ENCODE peak calls at places on chromosomes 13 and 19, in five cellular contexts. One of them, this sample, is unnamed.

GRCh38 chr19:18741566-18742121 is 49.5 kb downstream of the COMP start:
- DNase-seq in tibial artery: no peak
- DNase-seq in left ventricle myocardium inferior: no peak
- DNase-seq in CD8-positive, alpha-beta T cell: no peak
- DNase-seq in Peyer's patch: peak
- DNase-seq in this sample: no peak

GRCh38 chr19:33660426-33661160 is 38.8 kb downstream of the CHST8 start:
- DNase-seq in left ventricle myocardium inferior: no peak
- DNase-seq in Peyer's patch: no peak
- DNase-seq in CD8-positive, alpha-beta T cell: no peak
- DNase-seq in tibial artery: no peak
- DNase-seq in this sample: no peak

GRCh38 chr19:7859766-7860165 is 14.4 kb downstream of the PRR36 start:
- DNase-seq in Peyer's patch: peak
- DNase-seq in left ventricle myocardium inferior: no peak
- DNase-seq in CD8-positive, alpha-beta T cell: no peak
- DNase-seq in tibial artery: no peak
- DNase-seq in this sample: no peak

GRCh38 chr19:1774999-1775772 is 21.9 kb downstream of the ONECUT3 start:
- DNase-seq in left ventricle myocardium inferior: no peak
- DNase-seq in tibial artery: no peak
- DNase-seq in CD8-positive, alpha-beta T cell: no peak
- DNase-seq in Peyer's patch: no peak
- DNase-seq in this sample: no peak

GRCh38 chr13:59746291-59746962 is 417.3 kb downstream of the DIAPH3 start:
- DNase-seq in Peyer's patch: no peak
- DNase-seq in tibial artery: no peak
- DNase-seq in CD8-positive, alpha-beta T cell: no peak
- DNase-seq in left ventricle myocardium inferior: no peak
- DNase-seq in this sample: no peak

GRCh38 chr13:113781571-113781970 is 22.5 kb downstream of the TMEM255B start:
- DNase-seq in left ventricle myocardium inferior: no peak
- DNase-seq in Peyer's patch: no peak
- DNase-seq in tibial artery: no peak
- DNase-seq in CD8-positive, alpha-beta T cell: no peak
- DNase-seq in this sample: no peak

GRCh38 chr13:49561064-49561410 is 24.3 kb downstream of the RCBTB1 start:
- DNase-seq in Peyer's patch: no peak
- DNase-seq in tibial artery: no peak
- DNase-seq in CD8-positive, alpha-beta T cell: no peak
- DNase-seq in left ventricle myocardium inferior: no peak
- DNase-seq in this sample: no peak

GRCh38 chr19:53581871-53582279 is 43.9 kb downstream of the ZNF331 start:
- DNase-seq in CD8-positive, alpha-beta T cell: no peak
- DNase-seq in Peyer's patch: no peak
- DNase-seq in left ventricle myocardium inferior: no peak
- DNase-seq in tibial artery: no peak
- DNase-seq in this sample: no peak

GRCh38 chr13:73428137-73428536 is 369.3 kb downstream of the KLF5 start:
- DNase-seq in tibial artery: no peak
- DNase-seq in CD8-positive, alpha-beta T cell: no peak
- DNase-seq in Peyer's patch: no peak
- DNase-seq in left ventricle myocardium inferior: no peak
- DNase-seq in this sample: no peak

GRCh38 chr13:31225180-31225579 is 25.4 kb downstream of the B3GLCT start:
- DNase-seq in Peyer's patch: no peak
- DNase-seq in tibial artery: no peak
- DNase-seq in CD8-positive, alpha-beta T cell: no peak
- DNase-seq in left ventricle myocardium inferior: no peak
- DNase-seq in this sample: no peak

GRCh38 chr13:44156294-44156658 is 217.3 kb upstream of the SERP2 start:
- DNase-seq in CD8-positive, alpha-beta T cell: no peak
- DNase-seq in Peyer's patch: no peak
- DNase-seq in left ventricle myocardium inferior: no peak
- DNase-seq in tibial artery: no peak
- DNase-seq in this sample: no peak

GRCh38 chr19:46056536-46056935 is 15.7 kb upstream of the IGFL4 start:
- DNase-seq in tibial artery: no peak
- DNase-seq in Peyer's patch: no peak
- DNase-seq in left ventricle myocardium inferior: no peak
- DNase-seq in CD8-positive, alpha-beta T cell: no peak
- DNase-seq in this sample: no peak

GRCh38 chr13:50676602-50677001 is 166.9 kb downstream of the DLEU7 start:
- DNase-seq in CD8-positive, alpha-beta T cell: no peak
- DNase-seq in left ventricle myocardium inferior: no peak
- DNase-seq in tibial artery: no peak
- DNase-seq in Peyer's patch: no peak
- DNase-seq in this sample: no peak

GRCh38 chr19:15365264-15365663 is 14.3 kb downstream of the AKAP8 start:
- DNase-seq in left ventricle myocardium inferior: no peak
- DNase-seq in CD8-positive, alpha-beta T cell: no peak
- DNase-seq in Peyer's patch: no peak
- DNase-seq in tibial artery: no peak
- DNase-seq in this sample: no peak

GRCh38 chr13:97237388-97237787 is 15.3 kb downstream of the MBNL2 start:
- DNase-seq in CD8-positive, alpha-beta T cell: no peak
- DNase-seq in Peyer's patch: no peak
- DNase-seq in left ventricle myocardium inferior: no peak
- DNase-seq in tibial artery: no peak
- DNase-seq in this sample: no peak

GRCh38 chr19:44644391-44645016 is 794 bp downstream of the PVR start:
- DNase-seq in CD8-positive, alpha-beta T cell: no peak
- DNase-seq in tibial artery: no peak
- DNase-seq in left ventricle myocardium inferior: no peak
- DNase-seq in Peyer's patch: peak
- DNase-seq in this sample: no peak

GRCh38 chr13:41411536-41411935 is 45.8 kb upstream of the RGCC start:
- DNase-seq in Peyer's patch: no peak
- DNase-seq in tibial artery: no peak
- DNase-seq in left ventricle myocardium inferior: no peak
- DNase-seq in CD8-positive, alpha-beta T cell: no peak
- DNase-seq in this sample: no peak

GRCh38 chr19:47331931-47332547 is at the start of gene C5AR2:
- DNase-seq in tibial artery: no peak
- DNase-seq in Peyer's patch: no peak
- DNase-seq in CD8-positive, alpha-beta T cell: no peak
- DNase-seq in left ventricle myocardium inferior: no peak
- DNase-seq in this sample: no peak

GRCh38 chr13:23796546-23796945 is 92.7 kb downstream of the MIPEP start:
- DNase-seq in tibial artery: no peak
- DNase-seq in CD8-positive, alpha-beta T cell: no peak
- DNase-seq in Peyer's patch: no peak
- DNase-seq in left ventricle myocardium inferior: no peak
- DNase-seq in this sample: no peak

GRCh38 chr13:25879466-25879865 is 172.3 kb downstream of the SHISA2 start:
- DNase-seq in tibial artery: no peak
- DNase-seq in left ventricle myocardium inferior: no peak
- DNase-seq in Peyer's patch: no peak
- DNase-seq in CD8-positive, alpha-beta T cell: no peak
- DNase-seq in this sample: no peak

GRCh38 chr13:25881136-25881926 is 170.5 kb downstream of the SHISA2 start:
- DNase-seq in tibial artery: no peak
- DNase-seq in Peyer's patch: no peak
- DNase-seq in CD8-positive, alpha-beta T cell: no peak
- DNase-seq in left ventricle myocardium inferior: no peak
- DNase-seq in this sample: no peak

GRCh38 chr13:25885418-25885817 is 166.4 kb downstream of the SHISA2 start:
- DNase-seq in tibial artery: no peak
- DNase-seq in Peyer's patch: no peak
- DNase-seq in left ventricle myocardium inferior: no peak
- DNase-seq in CD8-positive, alpha-beta T cell: no peak
- DNase-seq in this sample: no peak

GRCh38 chr13:25881946-25882574 is 169.8 kb downstream of the SHISA2 start:
- DNase-seq in CD8-positive, alpha-beta T cell: no peak
- DNase-seq in Peyer's patch: no peak
- DNase-seq in left ventricle myocardium inferior: no peak
- DNase-seq in tibial artery: no peak
- DNase-seq in this sample: no peak

GRCh38 chr13:25882732-25883357 is 169.0 kb downstream of the SHISA2 start:
- DNase-seq in Peyer's patch: no peak
- DNase-seq in CD8-positive, alpha-beta T cell: no peak
- DNase-seq in left ventricle myocardium inferior: no peak
- DNase-seq in tibial artery: no peak
- DNase-seq in this sample: no peak
- H3K27ac ChIP-seq in Peyer's patch: no peak
- H3K27ac ChIP-seq in CD8-positive, alpha-beta T cell: no peak
- H3K27ac ChIP-seq in left ventricle myocardium inferior: no peak
- H3K27ac ChIP-seq in tibial artery: no peak
- H3K27ac ChIP-seq in this sample: no peak

DNA sequence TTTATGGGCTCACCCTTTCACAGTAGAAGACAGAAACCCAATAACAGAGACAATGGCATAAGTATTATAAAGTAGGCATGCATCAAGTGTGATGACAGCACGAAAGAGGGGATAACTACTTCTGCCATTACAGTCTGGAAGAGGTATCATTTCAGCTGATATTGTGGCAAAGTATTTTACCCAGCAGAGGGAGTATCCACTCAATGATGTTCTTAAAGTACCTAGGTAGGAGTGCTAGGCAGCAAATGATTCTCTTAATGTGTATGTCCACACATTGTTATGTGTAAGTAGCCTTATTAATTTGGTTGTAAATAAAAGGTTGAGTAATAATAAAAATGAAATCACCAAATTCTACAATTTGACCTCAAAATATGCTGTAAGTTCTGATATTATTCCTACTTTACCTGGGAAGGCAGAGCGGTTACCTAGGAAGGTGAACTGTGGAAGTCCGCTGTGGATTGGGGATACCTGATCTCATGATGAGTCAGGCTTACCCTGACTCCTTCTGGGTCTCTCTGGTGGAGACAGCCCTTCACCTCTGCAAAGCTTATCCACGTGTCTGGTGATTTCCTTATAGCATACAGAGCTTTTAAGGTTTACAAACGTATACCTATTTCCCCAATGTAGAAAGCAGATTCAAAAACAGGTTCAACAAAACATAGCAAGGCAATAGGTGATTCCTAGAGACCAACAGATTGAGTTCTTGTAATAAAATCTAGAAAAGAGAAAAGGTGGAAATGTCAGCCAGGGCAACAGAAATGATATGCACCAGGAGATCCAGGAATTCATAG is 4.0 kb upstream of the UBAC2 start:
- DNase-seq in tibial artery: no peak
- DNase-seq in Peyer's patch: no peak
- DNase-seq in left ventricle myocardium inferior: no peak
- DNase-seq in CD8-positive, alpha-beta T cell: no peak
- DNase-seq in this sample: no peak
- TF ChIP-seq CTCF in tibial artery: no peak
- TF ChIP-seq CTCF in Peyer's patch: peak
- TF ChIP-seq CTCF in left ventricle myocardium inferior: no peak
- TF ChIP-seq CTCF in CD8-positive, alpha-beta T cell: peak
- TF ChIP-seq CTCF in this sample: no peak

DNA sequence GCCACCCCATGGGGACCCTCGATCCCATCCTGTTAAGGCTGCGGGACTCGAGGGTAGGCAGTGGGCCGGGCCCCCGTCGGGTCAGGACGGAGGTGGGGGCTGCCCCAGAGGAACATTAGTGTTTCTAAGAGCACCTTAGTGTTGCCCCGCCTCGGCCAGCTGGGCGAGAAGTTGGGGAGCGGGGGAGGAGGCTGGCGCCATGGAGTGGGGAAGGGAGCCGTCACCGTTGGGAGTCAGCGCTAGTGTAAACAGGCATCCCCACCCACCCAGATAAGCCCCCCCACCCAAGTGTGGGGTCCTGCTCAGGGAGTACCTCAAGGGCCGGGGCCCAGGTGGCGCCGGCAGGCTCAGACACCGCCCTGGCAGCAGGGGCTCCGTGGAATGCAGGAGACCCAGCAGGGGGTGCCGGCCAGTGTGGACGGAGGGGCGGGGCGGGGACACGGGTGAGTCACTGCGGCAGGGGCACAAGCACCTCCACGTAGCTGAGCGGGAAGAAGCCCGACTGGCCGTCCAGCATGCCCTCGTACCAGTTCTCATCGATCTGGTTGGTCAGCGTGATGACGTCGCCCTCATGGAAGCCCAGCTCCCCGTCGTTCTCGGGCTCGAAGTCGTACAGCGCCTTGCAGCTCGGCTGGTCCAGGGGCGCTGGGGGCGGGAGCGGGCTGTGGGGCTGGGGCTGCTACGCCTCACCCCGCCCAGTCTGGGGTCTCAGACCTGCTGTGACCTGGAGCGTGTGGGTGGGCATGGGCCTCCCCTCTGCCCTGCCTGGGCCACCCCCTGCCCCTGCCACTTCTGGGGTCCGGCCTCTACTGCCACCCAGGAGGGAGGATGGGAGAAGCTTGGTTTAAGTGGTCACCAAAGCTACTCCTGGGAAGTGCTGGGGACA is 18.0 kb downstream of the MPND start:
- DNase-seq in tibial artery: peak
- DNase-seq in left ventricle myocardium inferior: no peak
- DNase-seq in Peyer's patch: peak
- DNase-seq in CD8-positive, alpha-beta T cell: no peak
- DNase-seq in this sample: peak
- H3K27ac ChIP-seq in tibial artery: no peak
- H3K27ac ChIP-seq in left ventricle myocardium inferior: no peak
- H3K27ac ChIP-seq in Peyer's patch: no peak
- H3K27ac ChIP-seq in CD8-positive, alpha-beta T cell: no peak
- H3K27ac ChIP-seq in this sample: no peak

GRCh38 chr13:47241446-47241845 is 344.6 kb upstream of the HTR2A start:
- DNase-seq in Peyer's patch: no peak
- DNase-seq in CD8-positive, alpha-beta T cell: no peak
- DNase-seq in tibial artery: no peak
- DNase-seq in left ventricle myocardium inferior: no peak
- DNase-seq in this sample: no peak
- TF ChIP-seq CTCF in Peyer's patch: no peak
- TF ChIP-seq CTCF in CD8-positive, alpha-beta T cell: no peak
- TF ChIP-seq CTCF in tibial artery: no peak
- TF ChIP-seq CTCF in left ventricle myocardium inferior: no peak
- TF ChIP-seq CTCF in this sample: no peak

GRCh38 chr13:98755116-98755515 is 2.6 kb upstream of the SLC15A1 start:
- DNase-seq in Peyer's patch: no peak
- DNase-seq in tibial artery: no peak
- DNase-seq in CD8-positive, alpha-beta T cell: no peak
- DNase-seq in left ventricle myocardium inferior: no peak
- DNase-seq in this sample: no peak

GRCh38 chr13:98751397-98752110 is 918 bp downstream of the SLC15A1 start:
- DNase-seq in CD8-positive, alpha-beta T cell: no peak
- DNase-seq in Peyer's patch: peak
- DNase-seq in left ventricle myocardium inferior: no peak
- DNase-seq in tibial artery: no peak
- DNase-seq in this sample: no peak

GRCh38 chr13:98752111-98752941 is at the start of gene SLC15A1:
- DNase-seq in tibial artery: no peak
- DNase-seq in left ventricle myocardium inferior: no peak
- DNase-seq in Peyer's patch: peak
- DNase-seq in CD8-positive, alpha-beta T cell: no peak
- DNase-seq in this sample: no peak

GRCh38 chr13:98755729-98756128 is 3.3 kb upstream of the SLC15A1 start:
- DNase-seq in tibial artery: no peak
- DNase-seq in Peyer's patch: no peak
- DNase-seq in CD8-positive, alpha-beta T cell: no peak
- DNase-seq in left ventricle myocardium inferior: no peak
- DNase-seq in this sample: no peak

DNA sequence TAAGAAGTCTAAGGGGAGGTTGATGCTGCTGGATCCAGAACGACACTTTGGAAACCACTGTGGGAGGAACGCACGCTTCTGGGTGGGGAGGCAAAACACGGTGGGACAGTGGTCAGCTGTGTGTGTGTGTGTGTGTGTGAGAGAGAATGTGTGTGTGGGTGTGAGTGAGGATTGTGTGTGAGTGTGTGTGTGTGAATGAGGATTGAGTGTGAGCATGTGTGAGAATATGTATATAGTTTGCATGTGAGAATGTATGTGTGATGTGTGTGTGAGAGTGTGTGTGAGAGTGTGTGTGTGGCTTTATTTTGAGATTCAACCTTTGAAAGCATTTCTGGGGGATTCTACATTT is 444 bp upstream of the SLC15A1 start:
- DNase-seq in Peyer's patch: no peak
- DNase-seq in tibial artery: no peak
- DNase-seq in left ventricle myocardium inferior: no peak
- DNase-seq in CD8-positive, alpha-beta T cell: no peak
- DNase-seq in this sample: no peak
- H3K27ac ChIP-seq in Peyer's patch: no peak
- H3K27ac ChIP-seq in tibial artery: no peak
- H3K27ac ChIP-seq in left ventricle myocardium inferior: no peak
- H3K27ac ChIP-seq in CD8-positive, alpha-beta T cell: no peak
- H3K27ac ChIP-seq in this sample: no peak

This sample was measured in RWPE2.